ENCODE peak calls at places on chromosome 19, in five cellular contexts. R is H1, N is NT2/D1, E is HepG2, V is GM12878. P is an unnamed sample.

GRCh38 chr19:33212024-33212772 is 13.5 kb downstream of the SLC7A10 start:
- DNase-seq in R (no peak), N (no peak), E (no peak), V (no peak), P (no peak)

GRCh38 chr19:23287620-23288019 is 37.4 kb upstream of the ZNF724 start:
- DNase-seq in R (no peak), N (no peak), E (no peak), V (no peak), P (no peak)

GRCh38 chr19:41575998-41576397 is at the start of gene CEACAM21:
- DNase-seq in R (no peak), N (no peak), E (no peak), V (no peak), P (no peak)

GRCh38 chr19:29479941-29480340 is 45.9 kb upstream of the VSTM2B start:
- DNase-seq in R (peak), N (no peak), E (no peak), V (no peak), P (no peak)

GRCh38 chr19:33177417-33177976 is 16.6 kb upstream of the LRP3 start:
- DNase-seq in R (peak), N (no peak), E (peak), V (no peak), P (peak)

GRCh38 chr19:33879818-33880575 is 83.3 kb downstream of the KCTD15 start:
- DNase-seq in R (no peak), N (no peak), E (no peak), V (no peak), P (no peak)

GRCh38 chr19:27872370-27872769 is 1340.6 kb downstream of the UQCRFS1 start:
- DNase-seq in R (no peak), N (no peak), E (no peak), V (no peak), P (no peak)

GRCh38 chr19:38975214-38975860 is at the start of gene FBXO17:
- DNase-seq in R (peak), N (no peak), E (peak), V (no peak), P (peak)

GRCh38 chr19:50324331-50324730 is 4.8 kb downstream of the KCNC3 start:
- DNase-seq in R (no peak), N (no peak), E (no peak), V (no peak), P (no peak)

GRCh38 chr19:13483215-13483614 is 23.1 kb downstream of the CACNA1A start:
- DNase-seq in R (no peak), N (no peak), E (no peak), V (no peak), P (no peak)

GRCh38 chr19:29277107-29277506 is 64.2 kb upstream of the UQCRFS1 start:
- DNase-seq in R (peak), N (no peak), E (no peak), V (peak), P (no peak)

DNA sequence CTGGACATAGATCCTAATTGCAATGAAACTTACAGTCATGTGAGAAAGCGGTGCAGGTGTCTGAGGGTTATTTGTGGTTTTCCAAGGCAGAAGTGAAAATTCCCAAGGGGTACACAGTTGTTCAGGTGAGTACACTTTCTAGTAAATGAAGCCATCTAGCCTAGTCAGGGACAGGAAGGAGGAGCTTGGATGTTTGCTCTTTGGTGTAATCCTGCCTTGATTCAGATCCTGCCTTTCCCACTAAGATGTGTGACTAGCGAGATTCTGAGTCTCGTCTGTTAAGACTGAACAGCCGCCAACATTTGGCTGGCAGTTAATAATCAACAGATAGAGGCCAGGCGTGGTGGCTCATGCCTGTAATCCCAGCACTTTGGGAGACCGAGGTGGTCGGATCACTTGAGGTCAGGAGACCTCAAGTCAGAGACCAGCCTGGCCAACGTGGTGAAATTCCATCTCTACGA is 2.5 kb downstream of the RPS9 start:
- DNase-seq in R (no peak), N (no peak), E (peak), V (no peak), P (no peak)
- TF ChIP-seq SUZ12 in R (no peak), N (no peak), E (no peak), V (no peak), P (no peak)

GRCh38 chr19:9913237-9914000 is 22.9 kb downstream of the OLFM2 start:
- DNase-seq in R (peak), N (no peak), E (no peak), V (no peak), P (peak)

GRCh38 chr19:9917322-9917721 is 19.0 kb downstream of the OLFM2 start:
- DNase-seq in R (no peak), N (no peak), E (peak), V (no peak), P (peak)

GRCh38 chr19:9914001-9914314 is 22.4 kb downstream of the OLFM2 start:
- DNase-seq in R (no peak), N (no peak), E (no peak), V (no peak), P (no peak)

GRCh38 chr19:9914315-9915207 is 21.8 kb downstream of the OLFM2 start:
- DNase-seq in R (peak), N (peak), E (peak), V (no peak), P (peak)

DNA sequence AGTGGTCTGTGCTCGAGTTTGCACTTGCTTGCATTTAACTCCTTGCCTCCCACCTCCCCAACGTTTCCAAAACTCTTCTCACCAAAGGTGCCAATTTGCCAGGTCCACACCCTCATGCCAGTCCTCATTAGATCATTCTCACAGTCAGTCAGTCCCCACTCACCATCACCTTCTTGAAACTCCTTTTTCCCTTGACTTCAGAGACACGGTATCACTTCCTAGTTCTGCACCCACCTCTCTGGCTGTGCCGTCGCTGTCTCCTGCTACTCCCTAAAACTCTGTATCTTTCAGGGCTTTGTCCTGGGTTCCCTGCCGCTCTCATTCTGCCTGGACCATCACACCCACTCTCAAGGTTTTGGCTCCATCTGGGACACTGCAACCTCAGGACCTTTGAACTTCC is 19.6 kb downstream of the OLFM2 start:
- DNase-seq in R (no peak), N (no peak), E (no peak), V (no peak), P (no peak)
- TF ChIP-seq SUZ12 in R (no peak), N (no peak), E (no peak), V (no peak), P (no peak)

GRCh38 chr19:43939557-43940260 is 4.6 kb upstream of the ZNF45 start:
- DNase-seq in R (no peak), N (no peak), E (no peak), V (no peak), P (no peak)

GRCh38 chr19:43936219-43936618 is 1.1 kb upstream of the ZNF45 start:
- DNase-seq in R (no peak), N (no peak), E (no peak), V (no peak), P (no peak)

GRCh38 chr19:43934985-43935708 is at the start of gene ZNF45:
- DNase-seq in R (peak), N (peak), E (peak), V (peak), P (peak)

GRCh38 chr19:43928820-43929219 is 6.3 kb downstream of the ZNF45 start:
- DNase-seq in R (no peak), N (no peak), E (no peak), V (no peak), P (no peak)

GRCh38 chr19:43934055-43934984 is 762 bp downstream of the ZNF45 start:
- DNase-seq in R (no peak), N (no peak), E (no peak), V (no peak), P (peak)
- TF ChIP-seq SUZ12 in R (no peak), N (no peak), E (no peak), V (no peak), P (no peak)

GRCh38 chr19:15213715-15214381 is 13.1 kb upstream of the NOTCH3 start:
- DNase-seq in R (no peak), N (no peak), E (no peak), V (no peak), P (no peak)
- TF ChIP-seq SUZ12 in R (no peak), N (no peak), E (no peak), V (no peak), P (no peak)

GRCh38 chr19:11437955-11438354 is 2.5 kb downstream of the PRKCSH start:
- DNase-seq in R (no peak), N (no peak), E (no peak), V (no peak), P (no peak)

GRCh38 chr19:11434703-11435056 is 241 bp downstream of the ODAD3 start:
- DNase-seq in R (no peak), N (no peak), E (no peak), V (no peak), P (no peak)

GRCh38 chr19:11435057-11435832 is at the start of the genes ODAD3 and PRKCSH:
- DNase-seq in R (peak), N (peak), E (peak), V (peak), P (peak)

GRCh38 chr19:11435833-11436313 is 438 bp downstream of the PRKCSH start:
- DNase-seq in R (no peak), N (no peak), E (no peak), V (no peak), P (no peak)
- TF ChIP-seq SUZ12 in R (no peak), N (no peak), E (no peak), V (no peak), P (no peak)

GRCh38 chr19:1383311-1384084 is at the start of gene NDUFS7:
- DNase-seq in R (peak), N (peak), E (peak), V (peak), P (peak)
- TF ChIP-seq SUZ12 in R (no peak), N (no peak), E (peak), V (no peak), P (no peak)

DNA sequence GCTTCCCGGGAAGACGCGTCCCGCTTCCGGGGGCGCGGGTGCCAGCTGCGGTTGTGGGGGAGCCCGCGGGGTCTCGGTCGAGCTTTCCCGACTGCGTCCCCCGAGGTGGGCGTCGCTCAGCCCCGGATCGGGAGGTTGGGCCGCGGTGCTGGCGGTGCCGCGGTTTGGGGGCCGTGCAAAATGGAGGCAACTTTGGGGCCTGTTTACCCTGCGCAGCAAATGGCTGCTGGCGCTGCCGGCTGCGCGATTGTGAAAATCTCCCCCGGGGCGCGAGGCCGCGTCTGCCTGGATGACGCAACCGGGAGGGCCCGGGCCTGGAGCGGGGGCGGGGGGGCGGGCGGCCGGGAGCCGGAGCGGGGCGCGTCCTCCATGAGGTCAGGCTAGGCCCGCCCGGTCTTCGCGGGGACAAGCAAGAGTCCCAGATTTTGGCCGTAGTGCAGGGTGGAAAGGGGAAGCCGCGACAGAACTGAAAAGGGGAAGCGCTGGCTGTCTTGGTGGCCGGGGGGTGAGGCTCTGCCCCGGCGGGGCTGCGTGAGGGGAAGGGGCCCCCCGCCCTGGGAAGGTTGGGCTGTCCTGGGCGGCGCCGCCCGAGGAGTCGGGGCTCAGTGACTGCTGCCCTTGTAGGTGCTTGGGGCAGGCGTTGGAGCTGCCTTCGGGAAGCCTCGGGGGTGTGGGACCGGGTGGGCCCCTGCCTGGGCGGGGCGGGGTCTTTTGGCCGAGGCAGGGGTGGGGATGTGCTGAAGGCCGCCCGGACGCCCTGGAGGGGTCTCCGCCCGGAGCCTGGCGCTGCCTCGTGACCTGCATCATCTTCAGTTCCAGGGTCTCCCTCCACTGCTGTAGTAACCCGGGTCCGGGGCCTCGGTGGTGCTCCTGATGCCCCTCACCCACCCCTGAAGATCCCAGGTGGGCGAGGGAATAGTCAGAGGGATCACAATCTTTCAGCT is 11.1 kb downstream of the PEAK3 start:
- DNase-seq in R (no peak), N (no peak), E (peak), V (no peak), P (no peak)
- TF ChIP-seq SUZ12 in R (no peak), N (no peak), E (no peak), V (no peak), P (no peak)

DNA sequence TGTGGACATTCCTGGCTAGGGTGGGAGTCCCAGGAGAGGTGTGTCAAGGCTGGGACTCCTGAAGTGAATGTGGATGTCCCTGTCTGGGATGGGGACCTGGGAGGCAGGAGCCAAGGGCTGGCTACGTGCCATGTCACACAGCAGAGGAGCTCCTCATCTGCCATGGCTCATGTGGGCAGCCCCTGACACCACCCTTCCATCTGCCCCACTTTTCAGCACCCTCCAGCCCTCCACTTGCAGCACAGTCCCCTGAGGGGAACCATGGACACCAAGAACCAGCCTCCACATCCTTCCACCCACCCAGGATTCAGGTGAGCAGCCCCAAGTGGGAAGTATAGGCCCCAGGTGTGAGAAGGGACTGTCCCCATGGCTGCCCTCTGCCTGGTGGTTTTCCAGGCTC is 1.7 kb downstream of the ZNF446 start:
- DNase-seq in R (no peak), N (no peak), E (no peak), V (no peak), P (no peak)
- TF ChIP-seq SUZ12 in R (no peak), N (no peak), E (no peak), V (no peak), P (no peak)